ENCODE peak calls at places on chromosome 10, in five cellular contexts. One of them, this sample, is unnamed.
A peak's percentile ranks its signal among the peaks of the same experiment; 100 is the strongest.

GRCh38 chr10:43075612-43076003 is 1.3 kb upstream of the RET start:
- DNase-seq in mesothelial cell of epicardium: no peak
- DNase-seq in DND-41: no peak
- DNase-seq in CD8-positive, alpha-beta memory T cell: no peak
- DNase-seq in stimulated activated CD8-positive, alpha-beta memory T cell treated with anti-CD3 and anti-CD28 coated beads, Interleukin-4, amount 100 ng/mL, for 24 hours: no peak
- DNase-seq in this sample: no peak

GRCh38 chr10:88896336-88897018 is 16.4 kb downstream of the STAMBPL1 start:
- DNase-seq in mesothelial cell of epicardium: no peak
- DNase-seq in DND-41: no peak
- DNase-seq in CD8-positive, alpha-beta memory T cell: no peak
- DNase-seq in stimulated activated CD8-positive, alpha-beta memory T cell treated with anti-CD3 and anti-CD28 coated beads, Interleukin-4, amount 100 ng/mL, for 24 hours: no peak
- DNase-seq in this sample: no peak

GRCh38 chr10:87775766-87776165 is 42.3 kb downstream of the ATAD1 start:
- DNase-seq in mesothelial cell of epicardium: no peak
- DNase-seq in DND-41: no peak
- DNase-seq in CD8-positive, alpha-beta memory T cell: no peak
- DNase-seq in stimulated activated CD8-positive, alpha-beta memory T cell treated with anti-CD3 and anti-CD28 coated beads, Interleukin-4, amount 100 ng/mL, for 24 hours: no peak
- DNase-seq in this sample: no peak

GRCh38 chr10:42962120-42962901 is 114.6 kb upstream of the RET start:
- DNase-seq in mesothelial cell of epicardium: peak; percentile 34
- DNase-seq in DND-41: no peak
- DNase-seq in CD8-positive, alpha-beta memory T cell: no peak
- DNase-seq in stimulated activated CD8-positive, alpha-beta memory T cell treated with anti-CD3 and anti-CD28 coated beads, Interleukin-4, amount 100 ng/mL, for 24 hours: no peak
- DNase-seq in this sample: peak; percentile 42

GRCh38 chr10:36888925-36889573 is 236.3 kb upstream of the ANKRD30A start:
- DNase-seq in mesothelial cell of epicardium: no peak
- DNase-seq in DND-41: peak; percentile 60
- DNase-seq in CD8-positive, alpha-beta memory T cell: no peak
- DNase-seq in stimulated activated CD8-positive, alpha-beta memory T cell treated with anti-CD3 and anti-CD28 coated beads, Interleukin-4, amount 100 ng/mL, for 24 hours: peak; percentile 2
- DNase-seq in this sample: peak; percentile 12

GRCh38 chr10:47176206-47176902 is 123.6 kb upstream of the GDF10 start:
- DNase-seq in mesothelial cell of epicardium: no peak
- DNase-seq in DND-41: no peak
- DNase-seq in CD8-positive, alpha-beta memory T cell: no peak
- DNase-seq in stimulated activated CD8-positive, alpha-beta memory T cell treated with anti-CD3 and anti-CD28 coated beads, Interleukin-4, amount 100 ng/mL, for 24 hours: no peak
- DNase-seq in this sample: no peak

GRCh38 chr10:33600381-33600780 is 265.9 kb upstream of the NRP1 start:
- DNase-seq in mesothelial cell of epicardium: no peak
- DNase-seq in DND-41: no peak
- DNase-seq in CD8-positive, alpha-beta memory T cell: no peak
- DNase-seq in stimulated activated CD8-positive, alpha-beta memory T cell treated with anti-CD3 and anti-CD28 coated beads, Interleukin-4, amount 100 ng/mL, for 24 hours: no peak
- DNase-seq in this sample: no peak

GRCh38 chr10:111822661-111823060 is 360.9 kb downstream of the GPAM start:
- DNase-seq in mesothelial cell of epicardium: no peak
- DNase-seq in DND-41: no peak
- DNase-seq in CD8-positive, alpha-beta memory T cell: no peak
- DNase-seq in stimulated activated CD8-positive, alpha-beta memory T cell treated with anti-CD3 and anti-CD28 coated beads, Interleukin-4, amount 100 ng/mL, for 24 hours: no peak
- DNase-seq in this sample: no peak

GRCh38 chr10:113381906-113382562 is 170.8 kb upstream of the HABP2 start:
- DNase-seq in mesothelial cell of epicardium: no peak
- DNase-seq in DND-41: peak; percentile 56
- DNase-seq in CD8-positive, alpha-beta memory T cell: no peak
- DNase-seq in stimulated activated CD8-positive, alpha-beta memory T cell treated with anti-CD3 and anti-CD28 coated beads, Interleukin-4, amount 100 ng/mL, for 24 hours: no peak
- DNase-seq in this sample: peak; percentile 28

GRCh38 chr10:11678074-11678793 is 63.9 kb upstream of the ECHDC3 start:
- DNase-seq in mesothelial cell of epicardium: no peak
- DNase-seq in DND-41: peak; percentile 21
- DNase-seq in CD8-positive, alpha-beta memory T cell: no peak
- DNase-seq in stimulated activated CD8-positive, alpha-beta memory T cell treated with anti-CD3 and anti-CD28 coated beads, Interleukin-4, amount 100 ng/mL, for 24 hours: no peak
- DNase-seq in this sample: no peak

GRCh38 chr10:125235093-125236069 is 75.0 kb upstream of the CTBP2 start:
- DNase-seq in mesothelial cell of epicardium: no peak
- DNase-seq in DND-41: no peak
- DNase-seq in CD8-positive, alpha-beta memory T cell: no peak
- DNase-seq in stimulated activated CD8-positive, alpha-beta memory T cell treated with anti-CD3 and anti-CD28 coated beads, Interleukin-4, amount 100 ng/mL, for 24 hours: no peak
- DNase-seq in this sample: no peak

GRCh38 chr10:5343561-5343960 is 21.2 kb upstream of the UCN3 start:
- DNase-seq in mesothelial cell of epicardium: no peak
- DNase-seq in DND-41: no peak
- DNase-seq in CD8-positive, alpha-beta memory T cell: no peak
- DNase-seq in stimulated activated CD8-positive, alpha-beta memory T cell treated with anti-CD3 and anti-CD28 coated beads, Interleukin-4, amount 100 ng/mL, for 24 hours: no peak
- DNase-seq in this sample: no peak

GRCh38 chr10:114697061-114697598 is 39.1 kb upstream of the ABLIM1 start:
- DNase-seq in mesothelial cell of epicardium: no peak
- DNase-seq in DND-41: no peak
- DNase-seq in CD8-positive, alpha-beta memory T cell: no peak
- DNase-seq in stimulated activated CD8-positive, alpha-beta memory T cell treated with anti-CD3 and anti-CD28 coated beads, Interleukin-4, amount 100 ng/mL, for 24 hours: no peak
- DNase-seq in this sample: no peak

GRCh38 chr10:65194555-65194954 is 1673.4 kb downstream of the REEP3 start:
- DNase-seq in mesothelial cell of epicardium: no peak
- DNase-seq in DND-41: no peak
- DNase-seq in CD8-positive, alpha-beta memory T cell: no peak
- DNase-seq in stimulated activated CD8-positive, alpha-beta memory T cell treated with anti-CD3 and anti-CD28 coated beads, Interleukin-4, amount 100 ng/mL, for 24 hours: no peak
- DNase-seq in this sample: no peak

GRCh38 chr10:6348091-6348862 is 145.5 kb downstream of the PFKFB3 start:
- DNase-seq in mesothelial cell of epicardium: no peak
- DNase-seq in DND-41: peak; percentile 90
- DNase-seq in CD8-positive, alpha-beta memory T cell: peak; percentile 70
- DNase-seq in stimulated activated CD8-positive, alpha-beta memory T cell treated with anti-CD3 and anti-CD28 coated beads, Interleukin-4, amount 100 ng/mL, for 24 hours: peak; percentile 71
- DNase-seq in this sample: peak; percentile 94

GRCh38 chr10:47449102-47449978 is 34.6 kb downstream of the ANXA8 start:
- DNase-seq in mesothelial cell of epicardium: no peak
- DNase-seq in DND-41: no peak
- DNase-seq in CD8-positive, alpha-beta memory T cell: no peak
- DNase-seq in stimulated activated CD8-positive, alpha-beta memory T cell treated with anti-CD3 and anti-CD28 coated beads, Interleukin-4, amount 100 ng/mL, for 24 hours: no peak
- DNase-seq in this sample: no peak

GRCh38 chr10:27783660-27784059 is 38.0 kb upstream of the MKX start:
- DNase-seq in mesothelial cell of epicardium: no peak
- DNase-seq in DND-41: peak; percentile 10
- DNase-seq in CD8-positive, alpha-beta memory T cell: no peak
- DNase-seq in stimulated activated CD8-positive, alpha-beta memory T cell treated with anti-CD3 and anti-CD28 coated beads, Interleukin-4, amount 100 ng/mL, for 24 hours: no peak
- DNase-seq in this sample: no peak

GRCh38 chr10:63260103-63260859 is 127.2 kb downstream of the NRBF2 start:
- DNase-seq in mesothelial cell of epicardium: no peak
- DNase-seq in DND-41: no peak
- DNase-seq in CD8-positive, alpha-beta memory T cell: no peak
- DNase-seq in stimulated activated CD8-positive, alpha-beta memory T cell treated with anti-CD3 and anti-CD28 coated beads, Interleukin-4, amount 100 ng/mL, for 24 hours: no peak
- DNase-seq in this sample: no peak

GRCh38 chr10:131960631-131961046 is 21.1 kb downstream of the BNIP3 start:
- DNase-seq in mesothelial cell of epicardium: no peak
- DNase-seq in DND-41: no peak
- DNase-seq in CD8-positive, alpha-beta memory T cell: no peak
- DNase-seq in stimulated activated CD8-positive, alpha-beta memory T cell treated with anti-CD3 and anti-CD28 coated beads, Interleukin-4, amount 100 ng/mL, for 24 hours: no peak
- DNase-seq in this sample: no peak

GRCh38 chr10:3099291-3100092 is 32.1 kb downstream of the PFKP start:
- DNase-seq in mesothelial cell of epicardium: no peak
- DNase-seq in DND-41: no peak
- DNase-seq in CD8-positive, alpha-beta memory T cell: no peak
- DNase-seq in stimulated activated CD8-positive, alpha-beta memory T cell treated with anti-CD3 and anti-CD28 coated beads, Interleukin-4, amount 100 ng/mL, for 24 hours: no peak
- DNase-seq in this sample: no peak

GRCh38 chr10:119776536-119776935 is 50.7 kb downstream of the INPP5F start:
- DNase-seq in mesothelial cell of epicardium: no peak
- DNase-seq in DND-41: no peak
- DNase-seq in CD8-positive, alpha-beta memory T cell: no peak
- DNase-seq in stimulated activated CD8-positive, alpha-beta memory T cell treated with anti-CD3 and anti-CD28 coated beads, Interleukin-4, amount 100 ng/mL, for 24 hours: no peak
- DNase-seq in this sample: no peak

GRCh38 chr10:1151071-1152033 is 95.2 kb downstream of the WDR37 start:
- DNase-seq in mesothelial cell of epicardium: no peak
- DNase-seq in DND-41: no peak
- DNase-seq in CD8-positive, alpha-beta memory T cell: no peak
- DNase-seq in stimulated activated CD8-positive, alpha-beta memory T cell treated with anti-CD3 and anti-CD28 coated beads, Interleukin-4, amount 100 ng/mL, for 24 hours: no peak
- DNase-seq in this sample: no peak

GRCh38 chr10:59382831-59383295 is 20.5 kb upstream of the FAM13C start:
- DNase-seq in mesothelial cell of epicardium: no peak
- DNase-seq in DND-41: no peak
- DNase-seq in CD8-positive, alpha-beta memory T cell: no peak
- DNase-seq in stimulated activated CD8-positive, alpha-beta memory T cell treated with anti-CD3 and anti-CD28 coated beads, Interleukin-4, amount 100 ng/mL, for 24 hours: no peak
- DNase-seq in this sample: no peak

GRCh38 chr10:1476106-1476803 is 261.1 kb downstream of the ADARB2 start:
- DNase-seq in mesothelial cell of epicardium: no peak
- DNase-seq in DND-41: peak; percentile 53
- DNase-seq in CD8-positive, alpha-beta memory T cell: no peak
- DNase-seq in stimulated activated CD8-positive, alpha-beta memory T cell treated with anti-CD3 and anti-CD28 coated beads, Interleukin-4, amount 100 ng/mL, for 24 hours: no peak
- DNase-seq in this sample: no peak

GRCh38 chr10:13681095-13681494 is 94.3 kb downstream of the PRPF18 start:
- DNase-seq in mesothelial cell of epicardium: no peak
- DNase-seq in DND-41: no peak
- DNase-seq in CD8-positive, alpha-beta memory T cell: no peak
- DNase-seq in stimulated activated CD8-positive, alpha-beta memory T cell treated with anti-CD3 and anti-CD28 coated beads, Interleukin-4, amount 100 ng/mL, for 24 hours: no peak
- DNase-seq in this sample: no peak

GRCh38 chr10:47095848-47096612 is 184.8 kb downstream of the PTPN20 start:
- DNase-seq in mesothelial cell of epicardium: no peak
- DNase-seq in DND-41: no peak
- DNase-seq in CD8-positive, alpha-beta memory T cell: no peak
- DNase-seq in stimulated activated CD8-positive, alpha-beta memory T cell treated with anti-CD3 and anti-CD28 coated beads, Interleukin-4, amount 100 ng/mL, for 24 hours: no peak
- DNase-seq in this sample: no peak

GRCh38 chr10:34405611-34406462 is 409.3 kb downstream of the PARD3 start:
- DNase-seq in mesothelial cell of epicardium: no peak
- DNase-seq in DND-41: no peak
- DNase-seq in CD8-positive, alpha-beta memory T cell: no peak
- DNase-seq in stimulated activated CD8-positive, alpha-beta memory T cell treated with anti-CD3 and anti-CD28 coated beads, Interleukin-4, amount 100 ng/mL, for 24 hours: no peak
- DNase-seq in this sample: no peak

GRCh38 chr10:100808851-100809250 is 63.5 kb downstream of the PAX2 start:
- DNase-seq in mesothelial cell of epicardium: no peak
- DNase-seq in DND-41: no peak
- DNase-seq in CD8-positive, alpha-beta memory T cell: no peak
- DNase-seq in stimulated activated CD8-positive, alpha-beta memory T cell treated with anti-CD3 and anti-CD28 coated beads, Interleukin-4, amount 100 ng/mL, for 24 hours: no peak
- DNase-seq in this sample: no peak

GRCh38 chr10:541750-542371 is 147.6 kb downstream of the DIP2C start:
- DNase-seq in mesothelial cell of epicardium: no peak
- DNase-seq in DND-41: no peak
- DNase-seq in CD8-positive, alpha-beta memory T cell: no peak
- DNase-seq in stimulated activated CD8-positive, alpha-beta memory T cell treated with anti-CD3 and anti-CD28 coated beads, Interleukin-4, amount 100 ng/mL, for 24 hours: no peak
- DNase-seq in this sample: no peak

GRCh38 chr10:90276894-90277447 is 575.6 kb downstream of the KIF20B start:
- DNase-seq in mesothelial cell of epicardium: no peak
- DNase-seq in DND-41: no peak
- DNase-seq in CD8-positive, alpha-beta memory T cell: no peak
- DNase-seq in stimulated activated CD8-positive, alpha-beta memory T cell treated with anti-CD3 and anti-CD28 coated beads, Interleukin-4, amount 100 ng/mL, for 24 hours: no peak
- DNase-seq in this sample: no peak

GRCh38 chr10:14163374-14164125 is 167.2 kb downstream of the FRMD4A start:
- DNase-seq in mesothelial cell of epicardium: no peak
- DNase-seq in DND-41: no peak
- DNase-seq in CD8-positive, alpha-beta memory T cell: no peak
- DNase-seq in stimulated activated CD8-positive, alpha-beta memory T cell treated with anti-CD3 and anti-CD28 coated beads, Interleukin-4, amount 100 ng/mL, for 24 hours: no peak
- DNase-seq in this sample: no peak

This sample was measured in CD8-positive, alpha-beta T cell.